ENCODE peak calls at places on chromosomes 1 and 21, in four cellular contexts. B, L, E and G are unnamed samples.

GRCh38 chr1:212247987-212248386 is 37.2 kb upstream of the PPP2R5A start:
- DNase-seq in E (no peak), B (no peak), L (no peak), G (no peak)

GRCh38 chr1:78291443-78291842 is 199.3 kb upstream of the PTGFR start:
- DNase-seq in L (no peak), B (no peak), E (no peak), G (no peak)

GRCh38 chr21:44059710-44060109 is 47.5 kb upstream of the PWP2 start:
- DNase-seq in B (no peak), L (no peak), E (no peak), G (no peak)

GRCh38 chr21:45921917-45922316 is 59.7 kb upstream of the COL6A1 start:
- DNase-seq in E (no peak), B (no peak), L (no peak), G (no peak)

GRCh38 chr1:21568006-21568746 is 59.0 kb downstream of the ALPL start:
- DNase-seq in E (no peak), B (no peak), L (no peak), G (peak; percentile 15)

GRCh38 chr1:25820247-25821111 is 725 bp downstream of the MTFR1L start:
- DNase-seq in L (peak; percentile 54), B (peak; percentile 31), E (peak; percentile 77), G (no peak)

GRCh38 chr21:31282095-31282709 is 61.9 kb downstream of the TIAM1 start:
- DNase-seq in E (no peak), L (peak; percentile 47), B (no peak), G (peak; percentile 99)

GRCh38 chr1:160544647-160545046 is 21.6 kb upstream of the SLAMF6 start:
- DNase-seq in B (no peak), L (no peak), E (peak; percentile 74), G (peak; percentile 23)

GRCh38 chr1:204475651-204476432 is 18.8 kb downstream of the PIK3C2B start:
- DNase-seq in L (no peak), B (no peak), E (peak; percentile 72), G (no peak)